ENCODE peak calls at places on chromosomes 4 and X, in ten cellular contexts. A is AG09309; N is lower lobe of right lung; U is psoas muscle; W is HFF-Myc; Z is upper lobe of left lung; E is naive thymus-derived CD4-positive, alpha-beta T cell; P is aorta; F is left ventricle myocardium inferior; O is GM23248. L is an unnamed sample.

GRCh38 chr4:4334798-4335520 is 44.9 kb downstream of the ZBTB49 start:
- DNase-seq in A (no peak), N (peak), U (peak), W (no peak), Z (no peak), E (peak), P (peak), F (peak), O (peak), L (peak)

GRCh38 chr4:108725457-108725856 is 37.4 kb downstream of the ETNPPL start:
- DNase-seq in A (no peak), N (no peak), U (no peak), W (no peak), Z (no peak), E (no peak), P (no peak), F (no peak), O (no peak), L (no peak)

GRCh38 chr4:77022581-77023133 is 53.1 kb downstream of the CCNI start:
- DNase-seq in A (no peak), N (no peak), U (no peak), W (no peak), Z (no peak), E (no peak), P (no peak), F (no peak), O (peak), L (no peak)

GRCh38 chr4:78971326-78971725 is 32.1 kb upstream of the PAQR3 start:
- DNase-seq in A (no peak), N (no peak), U (no peak), W (no peak), Z (no peak), E (no peak), P (no peak), F (no peak), O (peak), L (no peak)

GRCh38 chrX:150202641-150203248 is 160.4 kb upstream of the MAMLD1 start:
- DNase-seq in A (no peak), N (no peak), U (no peak), W (no peak), Z (no peak), E (no peak), P (no peak), F (no peak), O (peak), L (no peak)

GRCh38 chr4:81472249-81473085 is 760 bp upstream of the RASGEF1B start:
- DNase-seq in A (no peak), N (peak), U (no peak), W (no peak), Z (no peak), E (no peak), P (no peak), F (peak), O (peak), L (no peak)

GRCh38 chr4:71396382-71396781 is 57.6 kb downstream of the SLC4A4 start:
- DNase-seq in A (peak), N (no peak), U (no peak), W (no peak), Z (no peak), E (no peak), P (no peak), F (no peak), O (peak), L (no peak)

GRCh38 chrX:49053223-49054072 is 5.4 kb upstream of the CCDC120 start:
- DNase-seq in A (no peak), N (peak), U (peak), W (no peak), Z (peak), E (peak), P (peak), F (peak), O (peak), L (peak)

GRCh38 chr4:61772116-61772515 is 572.0 kb downstream of the ADGRL3 start:
- DNase-seq in A (no peak), N (no peak), U (no peak), W (no peak), Z (no peak), E (no peak), P (no peak), F (no peak), O (no peak), L (no peak)

GRCh38 chrX:137401092-137401491 is 164.8 kb upstream of the ZIC3 start:
- DNase-seq in A (no peak), N (no peak), U (no peak), W (no peak), Z (no peak), E (no peak), P (no peak), F (no peak), O (no peak), L (no peak)

GRCh38 chr4:98501383-98501782 is 157.0 kb downstream of the TSPAN5 start:
- DNase-seq in A (no peak), N (no peak), U (no peak), W (no peak), Z (no peak), E (no peak), P (no peak), F (no peak), O (no peak), L (no peak)

GRCh38 chrX:7059214-7059838 is 88.2 kb upstream of the STS start:
- DNase-seq in A (no peak), N (no peak), U (no peak), W (no peak), Z (no peak), E (peak), P (no peak), F (no peak), O (no peak), L (peak)

GRCh38 chrX:111095974-111096870 is at the start of gene PAK3:
- DNase-seq in A (no peak), N (peak), U (peak), W (peak), Z (peak), E (peak), P (peak), F (no peak), O (peak), L (no peak)

GRCh38 chrX:150212672-150213480 is 150.2 kb upstream of the MAMLD1 start:
- DNase-seq in A (no peak), N (no peak), U (no peak), W (no peak), Z (no peak), E (no peak), P (no peak), F (peak), O (peak), L (no peak)

GRCh38 chr4:126530996-126531585 is 1101.7 kb upstream of the INTU start:
- DNase-seq in A (no peak), N (no peak), U (no peak), W (no peak), Z (no peak), E (no peak), P (no peak), F (no peak), O (no peak), L (no peak)

GRCh38 chrX:125778256-125778655 is 387.8 kb downstream of the DCAF12L2 start:
- DNase-seq in A (no peak), N (no peak), U (no peak), W (no peak), Z (no peak), E (no peak), P (no peak), F (no peak), O (no peak), L (no peak)

GRCh38 chr4:77074961-77075855 is 581 bp downstream of the CCNI start:
- DNase-seq in A (no peak), N (peak), U (peak), W (no peak), Z (peak), E (peak), P (peak), F (peak), O (peak), L (peak)

GRCh38 chr4:75490155-75490554 is 24.0 kb downstream of the RCHY1 start:
- DNase-seq in A (no peak), N (no peak), U (no peak), W (no peak), Z (no peak), E (no peak), P (no peak), F (no peak), O (peak), L (no peak)

GRCh38 chrX:105695451-105695850 is 126.9 kb upstream of the NRK start:
- DNase-seq in A (no peak), N (no peak), U (no peak), W (no peak), Z (no peak), E (no peak), P (no peak), F (no peak), O (no peak), L (no peak)

GRCh38 chr4:185721949-185722316 is 90.1 kb downstream of the SORBS2 start:
- DNase-seq in A (no peak), N (no peak), U (no peak), W (no peak), Z (no peak), E (no peak), P (no peak), F (no peak), O (no peak), L (no peak)

GRCh38 chrX:151985955-151986354 is 11.5 kb upstream of the GABRE start:
- DNase-seq in A (no peak), N (no peak), U (peak), W (no peak), Z (no peak), E (no peak), P (no peak), F (peak), O (peak), L (no peak)

GRCh38 chr4:112564706-112565270 is 48.8 kb upstream of the NEUROG2 start:
- DNase-seq in A (no peak), N (no peak), U (no peak), W (no peak), Z (peak), E (no peak), P (no peak), F (no peak), O (no peak), L (peak)

GRCh38 chr4:151690164-151690856 is 70.5 kb downstream of the GATB start:
- DNase-seq in A (peak), N (no peak), U (no peak), W (no peak), Z (no peak), E (no peak), P (no peak), F (no peak), O (peak), L (no peak)

GRCh38 chrX:66012094-66012534 is 27.8 kb downstream of the VSIG4 start:
- DNase-seq in A (no peak), N (no peak), U (no peak), W (no peak), Z (no peak), E (no peak), P (no peak), F (no peak), O (no peak), L (no peak)

GRCh38 chr4:153943738-153944415 is 155.0 kb upstream of the SFRP2 start:
- DNase-seq in A (no peak), N (no peak), U (no peak), W (no peak), Z (no peak), E (no peak), P (no peak), F (no peak), O (no peak), L (no peak)

GRCh38 chrX:63506320-63506719 is 155.2 kb upstream of the SPIN4 start:
- DNase-seq in A (no peak), N (no peak), U (no peak), W (no peak), Z (no peak), E (no peak), P (no peak), F (no peak), O (peak), L (no peak)

GRCh38 chrX:72202792-72203401 is 21.3 kb downstream of the PIN4 start:
- DNase-seq in A (no peak), N (no peak), U (no peak), W (no peak), Z (no peak), E (no peak), P (no peak), F (no peak), O (no peak), L (no peak)

GRCh38 chrX:133638285-133638684 is 223.0 kb upstream of the GPC4 start:
- DNase-seq in A (no peak), N (no peak), U (no peak), W (no peak), Z (no peak), E (no peak), P (no peak), F (no peak), O (no peak), L (no peak)

GRCh38 chrX:5681159-5681558 is 547.5 kb downstream of the NLGN4X start:
- DNase-seq in A (no peak), N (no peak), U (no peak), W (no peak), Z (no peak), E (no peak), P (no peak), F (no peak), O (no peak), L (no peak)

GRCh38 chr4:26140150-26140898 is 180.5 kb upstream of the RBPJ start:
- DNase-seq in A (peak), N (no peak), U (no peak), W (no peak), Z (no peak), E (no peak), P (no peak), F (no peak), O (peak), L (no peak)

GRCh38 chr4:93832097-93832496 is 3.5 kb downstream of the ATOH1 start:
- DNase-seq in A (no peak), N (no peak), U (no peak), W (no peak), Z (no peak), E (no peak), P (no peak), F (no peak), O (no peak), L (no peak)

GRCh38 chr4:93830090-93830818 is 1.7 kb downstream of the ATOH1 start:
- DNase-seq in A (no peak), N (no peak), U (no peak), W (no peak), Z (no peak), E (no peak), P (no peak), F (no peak), O (no peak), L (no peak)

GRCh38 chr4:93829531-93830089 is 1.1 kb downstream of the ATOH1 start:
- DNase-seq in A (no peak), N (no peak), U (no peak), W (no peak), Z (peak), E (no peak), P (no peak), F (no peak), O (peak), L (no peak)

GRCh38 chr4:93835929-93836328 is 7.4 kb downstream of the ATOH1 start:
- DNase-seq in A (no peak), N (no peak), U (no peak), W (no peak), Z (no peak), E (no peak), P (no peak), F (no peak), O (no peak), L (no peak)

DNA sequence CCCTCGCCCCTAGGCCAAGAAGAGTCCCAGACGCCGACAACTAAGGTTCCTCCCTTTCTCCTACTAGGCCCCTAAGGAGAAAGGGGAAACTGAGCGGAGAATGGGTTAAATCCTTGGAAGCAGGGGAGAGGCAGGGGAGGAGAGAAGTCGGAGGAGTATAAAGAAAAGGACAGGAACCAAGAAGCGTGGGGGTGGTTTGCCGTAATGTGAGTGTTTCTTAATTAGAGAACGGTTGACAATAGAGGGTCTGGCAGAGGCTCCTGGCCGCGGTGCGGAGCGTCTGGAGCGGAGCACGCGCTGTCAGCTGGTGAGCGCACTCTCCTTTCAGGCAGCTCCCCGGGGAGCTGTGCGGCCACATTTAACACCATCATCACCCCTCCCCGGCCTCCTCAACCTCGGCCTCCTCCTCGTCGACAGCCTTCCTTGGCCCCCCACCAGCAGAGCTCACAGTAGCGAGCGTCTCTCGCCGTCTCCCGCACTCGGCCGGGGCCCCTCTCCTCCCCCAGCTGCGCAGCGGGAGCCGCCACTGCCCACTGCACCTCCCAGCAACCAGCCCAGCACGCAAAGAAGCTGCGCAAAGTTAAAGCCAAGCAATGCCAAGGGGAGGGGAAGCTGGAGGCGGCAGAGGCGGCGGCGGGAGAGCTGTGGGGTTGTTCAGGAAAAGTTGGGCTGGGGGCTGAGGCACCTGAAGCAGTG is 6.0 kb downstream of the ATOH1 start:
- DNase-seq in A (no peak), N (no peak), U (no peak), W (no peak), Z (peak), E (no peak), P (no peak), F (no peak), O (no peak), L (no peak)
- H3K4me3 ChIP-seq in A (no peak), N (no peak), U (no peak), W (no peak), Z (no peak), E (no peak), P (no peak), F (peak), O (no peak), L (no peak)

GRCh38 chr4:85496933-85497332 is 22.0 kb downstream of the ARHGAP24 start:
- DNase-seq in A (peak), N (no peak), U (no peak), W (peak), Z (no peak), E (no peak), P (no peak), F (no peak), O (peak), L (no peak)
- H3K4me3 ChIP-seq in A (no peak), N (no peak), U (no peak), W (peak), Z (no peak), E (no peak), P (no peak), F (no peak), O (peak), L (no peak)

DNA sequence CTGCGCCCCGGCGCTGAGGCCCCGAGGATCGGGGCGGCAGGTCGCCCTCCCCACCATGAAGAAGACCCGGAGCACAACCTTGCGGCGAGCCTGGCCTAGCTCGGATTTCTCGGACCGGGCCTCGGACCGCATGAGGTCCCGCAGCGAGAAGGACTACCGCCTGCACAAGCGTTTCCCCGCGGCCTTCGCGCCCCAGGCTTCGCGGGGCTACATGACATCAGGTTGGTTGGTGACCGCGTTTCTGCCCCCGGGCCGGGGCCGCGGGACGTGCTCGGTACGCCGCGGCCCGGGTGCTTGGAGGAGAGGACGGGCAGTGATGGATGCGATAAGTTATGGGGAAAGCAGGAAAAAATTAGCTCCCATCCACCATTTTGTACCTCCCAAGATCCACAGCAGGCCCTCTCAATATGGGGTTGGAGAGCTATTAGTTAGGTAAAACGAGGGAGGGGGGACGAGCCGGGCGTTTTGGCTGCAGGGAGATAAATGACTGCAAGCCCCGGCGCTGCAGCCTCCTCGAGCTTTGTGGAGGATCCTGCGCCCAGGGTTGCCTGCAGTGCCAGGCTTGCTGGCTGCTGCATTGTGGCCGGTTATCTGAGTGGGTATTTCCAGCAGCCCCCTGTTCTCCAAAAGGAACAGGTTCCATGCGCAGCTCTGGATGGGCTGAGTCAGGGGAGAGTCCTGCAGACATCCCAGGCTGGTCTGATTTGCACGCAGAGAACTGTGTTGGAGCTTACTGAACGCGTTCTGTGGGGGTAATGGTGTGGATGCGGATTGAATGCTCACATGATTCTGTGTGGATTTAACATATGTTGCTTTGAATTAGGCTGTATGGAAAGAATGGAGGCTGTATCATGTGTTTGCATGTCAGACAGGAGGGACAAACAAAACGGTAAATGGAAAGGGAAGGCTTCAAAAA is 1.9 kb downstream of the STOX2 start:
- DNase-seq in A (no peak), N (no peak), U (peak), W (no peak), Z (peak), E (no peak), P (no peak), F (no peak), O (peak), L (peak)
- H3K4me3 ChIP-seq in A (no peak), N (peak), U (peak), W (no peak), Z (peak), E (no peak), P (peak), F (peak), O (no peak), L (no peak)

GRCh38 chr4:139297001-139297410 is 4.3 kb upstream of the NAA15 start:
- DNase-seq in A (no peak), N (no peak), U (no peak), W (no peak), Z (no peak), E (no peak), P (no peak), F (no peak), O (peak), L (no peak)
- H3K4me3 ChIP-seq in A (no peak), N (no peak), U (peak), W (no peak), Z (no peak), E (no peak), P (no peak), F (peak), O (no peak), L (no peak)

L was measured in GM06990.